ENCODE peak calls at places on chromosomes 7 and 10, in eight cellular contexts. E is HCT116; C is brain microvascular endothelial cell; S is AG04449; X is NCI-H1417; G is T-helper 1 cell; T is AG09319; U is activated CD4-positive, alpha-beta T cell treated with anti-CD3 and anti-CD28 coated beads, Interleukin-2, amount 50 U/mL, for 48 hours. O is an unnamed sample.

GRCh38 chr10:111716032-111716431 is 467.5 kb downstream of the GPAM start:
- DNase-seq in E (no peak), C (no peak), S (no peak), X (no peak), G (no peak), T (no peak), U (no peak), O (no peak)

GRCh38 chr10:67527351-67527750 is 168.6 kb downstream of the CTNNA3 start:
- DNase-seq in E (no peak), C (no peak), S (no peak), X (no peak), G (no peak), T (no peak), U (no peak), O (no peak)

GRCh38 chr10:128005858-128006257 is 99.0 kb downstream of the PTPRE start:
- DNase-seq in E (no peak), C (no peak), S (no peak), X (no peak), G (no peak), T (no peak), U (no peak), O (no peak)

GRCh38 chr10:113385021-113385975 is 167.6 kb upstream of the HABP2 start:
- DNase-seq in E (peak), C (peak), S (peak), X (peak), G (peak), T (peak), U (peak), O (peak)

GRCh38 chr10:75646218-75646915 is 214.9 kb downstream of the LRMDA start:
- DNase-seq in E (no peak), C (no peak), S (no peak), X (no peak), G (no peak), T (no peak), U (no peak), O (no peak)

GRCh38 chr7:30430777-30431176 is 47.8 kb downstream of the NOD1 start:
- DNase-seq in E (no peak), C (no peak), S (no peak), X (no peak), G (no peak), T (no peak), U (no peak), O (no peak)

GRCh38 chr7:52410032-52410431 is 625.4 kb upstream of the POM121L12 start:
- DNase-seq in E (no peak), C (no peak), S (no peak), X (no peak), G (no peak), T (no peak), U (no peak), O (no peak)

GRCh38 chr10:49165940-49166803 is 22.0 kb downstream of the TMEM273 start:
- DNase-seq in E (no peak), C (no peak), S (no peak), X (no peak), G (no peak), T (no peak), U (peak), O (no peak)

GRCh38 chr10:49080071-49080470 is 35.3 kb downstream of the VSTM4 start:
- DNase-seq in E (no peak), C (peak), S (no peak), X (no peak), G (peak), T (no peak), U (no peak), O (no peak)

GRCh38 chr7:94170836-94171235 is 166.7 kb upstream of the BET1 start:
- DNase-seq in E (no peak), C (no peak), S (no peak), X (no peak), G (no peak), T (no peak), U (no peak), O (no peak)

GRCh38 chr10:58322072-58322834 is 12.6 kb upstream of the UBE2D1 start:
- DNase-seq in E (no peak), C (peak), S (no peak), X (no peak), G (no peak), T (no peak), U (no peak), O (no peak)

GRCh38 chr10:642186-642890 is 47.1 kb downstream of the DIP2C start:
- DNase-seq in E (no peak), C (no peak), S (no peak), X (no peak), G (no peak), T (no peak), U (no peak), O (no peak)

GRCh38 chr7:114415054-114415997 is 711 bp downstream of the FOXP2 start:
- DNase-seq in E (no peak), C (no peak), S (no peak), X (no peak), G (no peak), T (no peak), U (no peak), O (no peak)

GRCh38 chr10:49327036-49327813 is 28.3 kb downstream of the C10orf71 start:
- DNase-seq in E (no peak), C (no peak), S (no peak), X (no peak), G (no peak), T (no peak), U (no peak), O (no peak)

GRCh38 chr7:122885583-122886356 is 490 bp downstream of the CADPS2 start:
- DNase-seq in E (no peak), C (peak), S (no peak), X (peak), G (no peak), T (no peak), U (no peak), O (no peak)

O was measured in HFF-Myc.